ENCODE peak calls at places on chromosomes 7 and 10, in nine cellular contexts. One of them, this sample, is unnamed.

GRCh38 chr10:63633677-63634487 is 112.7 kb downstream of the REEP3 start:
- DNase-seq in glutamatergic neuron: no peak
- DNase-seq in PC-3: peak
- DNase-seq in spleen: no peak
- DNase-seq in GM20000: no peak
- DNase-seq in endothelial cell: no peak
- DNase-seq in fibroblast of mammary gland: peak
- DNase-seq in stomach: no peak
- DNase-seq in astrocyte of the spinal cord: peak
- DNase-seq in this sample: no peak

GRCh38 chr10:129199826-129200225 is 267.2 kb upstream of the MGMT start:
- DNase-seq in glutamatergic neuron: no peak
- DNase-seq in PC-3: no peak
- DNase-seq in spleen: no peak
- DNase-seq in GM20000: no peak
- DNase-seq in endothelial cell: no peak
- DNase-seq in fibroblast of mammary gland: no peak
- DNase-seq in stomach: no peak
- DNase-seq in astrocyte of the spinal cord: no peak
- DNase-seq in this sample: no peak

GRCh38 chr7:39073432-39073831 is 95.7 kb downstream of the POU6F2 start:
- DNase-seq in glutamatergic neuron: peak
- DNase-seq in PC-3: no peak
- DNase-seq in spleen: no peak
- DNase-seq in GM20000: no peak
- DNase-seq in endothelial cell: peak
- DNase-seq in fibroblast of mammary gland: no peak
- DNase-seq in stomach: no peak
- DNase-seq in astrocyte of the spinal cord: no peak
- DNase-seq in this sample: peak

GRCh38 chr10:43259981-43260761 is 6.7 kb downstream of the RASGEF1A start:
- DNase-seq in glutamatergic neuron: no peak
- DNase-seq in PC-3: peak
- DNase-seq in spleen: peak
- DNase-seq in GM20000: peak
- DNase-seq in endothelial cell: no peak
- DNase-seq in fibroblast of mammary gland: peak
- DNase-seq in stomach: no peak
- DNase-seq in astrocyte of the spinal cord: no peak
- DNase-seq in this sample: no peak

GRCh38 chr7:51101111-51101757 is 215.4 kb downstream of the COBL start:
- DNase-seq in glutamatergic neuron: no peak
- DNase-seq in PC-3: peak
- DNase-seq in spleen: no peak
- DNase-seq in GM20000: no peak
- DNase-seq in endothelial cell: no peak
- DNase-seq in fibroblast of mammary gland: no peak
- DNase-seq in stomach: no peak
- DNase-seq in astrocyte of the spinal cord: no peak
- DNase-seq in this sample: no peak

GRCh38 chr10:60162631-60163030 is 227.0 kb downstream of the ANK3 start:
- DNase-seq in glutamatergic neuron: no peak
- DNase-seq in PC-3: no peak
- DNase-seq in spleen: no peak
- DNase-seq in GM20000: no peak
- DNase-seq in endothelial cell: no peak
- DNase-seq in fibroblast of mammary gland: no peak
- DNase-seq in stomach: no peak
- DNase-seq in astrocyte of the spinal cord: no peak
- DNase-seq in this sample: no peak

GRCh38 chr10:62373995-62374861 is at the start of gene ZNF365:
- DNase-seq in glutamatergic neuron: peak
- DNase-seq in PC-3: peak
- DNase-seq in spleen: peak
- DNase-seq in GM20000: peak
- DNase-seq in endothelial cell: peak
- DNase-seq in fibroblast of mammary gland: peak
- DNase-seq in stomach: no peak
- DNase-seq in astrocyte of the spinal cord: peak
- DNase-seq in this sample: peak

GRCh38 chr7:96655956-96656355 is 53.7 kb downstream of the SEM1 start:
- DNase-seq in glutamatergic neuron: no peak
- DNase-seq in PC-3: no peak
- DNase-seq in spleen: no peak
- DNase-seq in GM20000: no peak
- DNase-seq in endothelial cell: no peak
- DNase-seq in fibroblast of mammary gland: no peak
- DNase-seq in stomach: no peak
- DNase-seq in astrocyte of the spinal cord: no peak
- DNase-seq in this sample: no peak

DNA sequence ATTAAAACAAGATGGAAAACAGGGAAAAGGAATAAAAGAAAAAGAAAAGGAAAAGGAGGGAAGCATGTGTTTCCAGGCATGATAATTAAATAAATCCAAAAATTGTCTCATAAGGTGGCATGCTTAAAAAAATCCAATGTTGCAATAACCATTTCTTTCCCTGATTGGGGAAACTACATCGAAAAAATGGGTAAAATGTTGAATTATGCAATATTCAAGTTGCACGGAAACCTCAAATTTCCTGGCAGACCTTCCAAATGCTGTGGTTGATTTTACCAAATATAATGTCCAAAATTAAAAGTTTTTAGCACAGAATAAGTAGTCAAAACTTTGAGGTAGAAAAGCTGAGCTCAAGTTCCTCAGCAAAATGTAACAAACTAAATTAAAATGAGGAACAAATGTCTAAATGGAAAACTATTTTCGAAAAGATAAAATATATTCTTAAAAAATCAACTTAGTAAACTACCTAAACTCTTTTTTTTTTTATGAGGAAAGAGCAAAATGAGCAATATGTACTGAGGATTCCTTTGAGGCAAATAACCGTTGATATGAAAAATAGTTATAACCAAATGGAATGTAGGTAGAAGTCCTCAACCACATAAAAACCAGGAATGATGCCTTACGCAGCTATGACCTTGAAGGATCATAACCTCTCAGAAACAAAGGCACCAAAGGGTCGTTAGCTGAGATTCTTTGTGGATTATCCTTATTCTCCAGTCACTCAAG is 52.6 kb downstream of the MACC1 start:
- DNase-seq in glutamatergic neuron: no peak
- DNase-seq in PC-3: no peak
- DNase-seq in spleen: no peak
- DNase-seq in GM20000: no peak
- DNase-seq in endothelial cell: no peak
- DNase-seq in fibroblast of mammary gland: peak
- DNase-seq in stomach: no peak
- DNase-seq in astrocyte of the spinal cord: peak
- DNase-seq in this sample: no peak
- TF ChIP-seq CTCF in glutamatergic neuron: no peak
- TF ChIP-seq CTCF in PC-3: no peak
- TF ChIP-seq CTCF in spleen: no peak
- TF ChIP-seq CTCF in GM20000: no peak
- TF ChIP-seq CTCF in endothelial cell: no peak
- TF ChIP-seq CTCF in fibroblast of mammary gland: no peak
- TF ChIP-seq CTCF in stomach: no peak
- TF ChIP-seq CTCF in astrocyte of the spinal cord: no peak
- TF ChIP-seq CTCF in this sample: no peak

GRCh38 chr7:130096243-130096827 is 26.0 kb downstream of the KLHDC10 start:
- DNase-seq in glutamatergic neuron: no peak
- DNase-seq in PC-3: no peak
- DNase-seq in spleen: no peak
- DNase-seq in GM20000: no peak
- DNase-seq in endothelial cell: no peak
- DNase-seq in fibroblast of mammary gland: no peak
- DNase-seq in stomach: no peak
- DNase-seq in astrocyte of the spinal cord: peak
- DNase-seq in this sample: no peak
- TF ChIP-seq CTCF in glutamatergic neuron: no peak
- TF ChIP-seq CTCF in PC-3: peak
- TF ChIP-seq CTCF in spleen: no peak
- TF ChIP-seq CTCF in GM20000: no peak
- TF ChIP-seq CTCF in endothelial cell: no peak
- TF ChIP-seq CTCF in fibroblast of mammary gland: peak
- TF ChIP-seq CTCF in stomach: no peak
- TF ChIP-seq CTCF in astrocyte of the spinal cord: peak
- TF ChIP-seq CTCF in this sample: no peak

DNA sequence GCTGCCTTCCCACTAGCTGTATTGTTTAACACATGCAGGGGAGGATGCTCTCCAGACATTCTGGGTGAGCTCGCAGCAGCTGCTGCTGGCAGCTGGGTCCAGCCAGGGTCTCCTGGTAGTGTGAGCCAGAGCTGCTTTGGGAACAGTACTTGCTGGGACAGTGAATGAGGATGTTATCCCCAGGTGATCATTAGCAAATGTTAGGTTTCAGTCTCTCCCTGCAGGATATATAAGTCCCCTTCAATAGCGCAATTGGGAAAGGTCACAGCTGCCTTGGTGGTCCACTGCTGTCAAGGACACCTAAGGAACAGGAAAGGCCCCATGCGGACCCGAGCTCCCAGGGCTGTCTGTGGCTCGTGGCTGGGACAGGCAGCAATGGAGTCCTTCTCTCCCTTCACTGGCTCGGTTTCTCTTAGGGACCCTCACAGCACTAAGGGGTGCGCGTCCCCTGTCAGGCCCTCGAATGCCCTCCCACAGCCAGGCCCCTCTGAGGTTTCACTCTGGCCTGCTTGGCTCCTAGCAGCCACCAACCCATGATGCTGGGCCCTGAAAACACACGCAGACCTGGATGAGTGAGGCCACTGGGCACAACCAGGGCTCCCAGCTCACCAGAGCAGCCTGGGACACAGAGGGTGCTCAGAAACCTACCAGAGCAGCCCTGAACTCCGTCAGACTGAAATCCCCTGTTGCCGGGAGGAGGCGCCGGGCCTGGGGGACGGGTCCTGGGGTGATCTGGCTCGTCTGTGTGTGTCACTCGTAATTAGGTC is 173.0 kb upstream of the LANCL2 start:
- DNase-seq in glutamatergic neuron: peak
- DNase-seq in PC-3: no peak
- DNase-seq in spleen: no peak
- DNase-seq in GM20000: no peak
- DNase-seq in endothelial cell: no peak
- DNase-seq in fibroblast of mammary gland: no peak
- DNase-seq in stomach: no peak
- DNase-seq in astrocyte of the spinal cord: no peak
- DNase-seq in this sample: no peak
- TF ChIP-seq CTCF in glutamatergic neuron: no peak
- TF ChIP-seq CTCF in PC-3: no peak
- TF ChIP-seq CTCF in spleen: no peak
- TF ChIP-seq CTCF in GM20000: no peak
- TF ChIP-seq CTCF in endothelial cell: no peak
- TF ChIP-seq CTCF in fibroblast of mammary gland: no peak
- TF ChIP-seq CTCF in stomach: no peak
- TF ChIP-seq CTCF in astrocyte of the spinal cord: peak
- TF ChIP-seq CTCF in this sample: no peak

DNA sequence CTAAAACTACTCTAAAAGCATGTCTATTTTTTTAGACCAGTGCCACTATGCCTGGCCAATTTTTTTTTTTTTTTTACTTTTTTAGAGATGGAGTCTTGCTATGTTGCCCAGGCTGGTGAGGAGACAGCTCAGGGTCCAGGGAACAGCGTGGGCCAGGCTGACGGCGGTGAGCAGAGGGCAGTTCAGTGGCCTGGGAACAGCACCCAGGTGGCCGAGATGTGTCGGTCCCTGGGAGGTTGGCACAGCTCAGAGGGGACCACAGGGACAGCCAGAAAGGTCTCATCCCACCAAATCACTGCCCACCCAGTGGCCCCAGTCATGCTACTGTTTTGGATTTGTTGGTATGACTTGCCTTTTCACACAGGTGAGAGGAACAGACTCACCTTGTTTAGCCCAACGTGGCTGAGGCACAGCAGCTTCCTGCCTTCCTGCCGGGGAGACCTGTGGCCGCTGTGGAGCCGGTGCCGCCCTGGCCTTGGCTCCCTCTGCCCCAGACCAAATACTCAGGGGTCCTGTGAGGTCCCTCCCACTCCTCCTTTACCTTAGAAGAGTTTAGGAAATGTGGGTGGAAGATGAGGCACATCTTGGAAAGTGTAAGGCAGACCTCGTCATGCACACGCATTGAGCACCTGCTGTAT is 109.6 kb downstream of the PTPRE start:
- DNase-seq in glutamatergic neuron: no peak
- DNase-seq in PC-3: no peak
- DNase-seq in spleen: no peak
- DNase-seq in GM20000: no peak
- DNase-seq in endothelial cell: no peak
- DNase-seq in fibroblast of mammary gland: no peak
- DNase-seq in stomach: no peak
- DNase-seq in astrocyte of the spinal cord: no peak
- DNase-seq in this sample: no peak
- TF ChIP-seq CTCF in glutamatergic neuron: no peak
- TF ChIP-seq CTCF in PC-3: no peak
- TF ChIP-seq CTCF in spleen: no peak
- TF ChIP-seq CTCF in GM20000: no peak
- TF ChIP-seq CTCF in endothelial cell: no peak
- TF ChIP-seq CTCF in fibroblast of mammary gland: no peak
- TF ChIP-seq CTCF in stomach: no peak
- TF ChIP-seq CTCF in astrocyte of the spinal cord: no peak
- TF ChIP-seq CTCF in this sample: no peak

GRCh38 chr10:115964827-115965226 is 308.2 kb downstream of the GFRA1 start:
- DNase-seq in glutamatergic neuron: no peak
- DNase-seq in PC-3: no peak
- DNase-seq in spleen: no peak
- DNase-seq in GM20000: no peak
- DNase-seq in endothelial cell: no peak
- DNase-seq in fibroblast of mammary gland: no peak
- DNase-seq in stomach: no peak
- DNase-seq in astrocyte of the spinal cord: no peak
- DNase-seq in this sample: no peak

GRCh38 chr10:115958043-115958442 is 315.0 kb downstream of the GFRA1 start:
- DNase-seq in glutamatergic neuron: no peak
- DNase-seq in PC-3: no peak
- DNase-seq in spleen: no peak
- DNase-seq in GM20000: no peak
- DNase-seq in endothelial cell: no peak
- DNase-seq in fibroblast of mammary gland: no peak
- DNase-seq in stomach: no peak
- DNase-seq in astrocyte of the spinal cord: no peak
- DNase-seq in this sample: no peak

GRCh38 chr10:115969591-115969990 is 303.4 kb downstream of the GFRA1 start:
- DNase-seq in glutamatergic neuron: no peak
- DNase-seq in PC-3: no peak
- DNase-seq in spleen: no peak
- DNase-seq in GM20000: no peak
- DNase-seq in endothelial cell: no peak
- DNase-seq in fibroblast of mammary gland: no peak
- DNase-seq in stomach: no peak
- DNase-seq in astrocyte of the spinal cord: no peak
- DNase-seq in this sample: peak

GRCh38 chr10:115968236-115968635 is 304.8 kb downstream of the GFRA1 start:
- DNase-seq in glutamatergic neuron: no peak
- DNase-seq in PC-3: no peak
- DNase-seq in spleen: no peak
- DNase-seq in GM20000: no peak
- DNase-seq in endothelial cell: no peak
- DNase-seq in fibroblast of mammary gland: no peak
- DNase-seq in stomach: no peak
- DNase-seq in astrocyte of the spinal cord: no peak
- DNase-seq in this sample: no peak

GRCh38 chr10:115963848-115964247 is 309.2 kb downstream of the GFRA1 start:
- DNase-seq in glutamatergic neuron: no peak
- DNase-seq in PC-3: no peak
- DNase-seq in spleen: no peak
- DNase-seq in GM20000: no peak
- DNase-seq in endothelial cell: no peak
- DNase-seq in fibroblast of mammary gland: no peak
- DNase-seq in stomach: no peak
- DNase-seq in astrocyte of the spinal cord: peak
- DNase-seq in this sample: no peak
- TF ChIP-seq CTCF in glutamatergic neuron: no peak
- TF ChIP-seq CTCF in PC-3: no peak
- TF ChIP-seq CTCF in spleen: no peak
- TF ChIP-seq CTCF in GM20000: no peak
- TF ChIP-seq CTCF in endothelial cell: peak
- TF ChIP-seq CTCF in fibroblast of mammary gland: peak
- TF ChIP-seq CTCF in stomach: no peak
- TF ChIP-seq CTCF in astrocyte of the spinal cord: peak
- TF ChIP-seq CTCF in this sample: peak